ENCODE peak calls at places on chromosomes 13 and 19, in five cellular contexts. One of them, this sample, is unnamed.

GRCh38 chr19:11096210-11096841 is 7.1 kb downstream of the LDLR start:
- DNase-seq in breast epithelium: no peak
- DNase-seq in tibial nerve: no peak
- DNase-seq in adrenal gland: peak; percentile 44
- DNase-seq in K562: no peak
- DNase-seq in this sample: no peak

GRCh38 chr19:55156202-55157063 is 1.1 kb downstream of the TNNI3 start:
- DNase-seq in K562: peak; percentile 97
- DNase-seq in tibial nerve: no peak
- DNase-seq in adrenal gland: no peak
- DNase-seq in breast epithelium: no peak
- DNase-seq in this sample: no peak

GRCh38 chr13:85828094-85828684 is 29.0 kb upstream of the SLITRK6 start:
- DNase-seq in tibial nerve: no peak
- DNase-seq in K562: peak; percentile 2
- DNase-seq in adrenal gland: no peak
- DNase-seq in breast epithelium: no peak
- DNase-seq in this sample: no peak

GRCh38 chr19:7007859-7008258 is 13.4 kb downstream of the MBD3L2B start:
- DNase-seq in adrenal gland: no peak
- DNase-seq in K562: no peak
- DNase-seq in tibial nerve: no peak
- DNase-seq in breast epithelium: no peak
- DNase-seq in this sample: no peak

GRCh38 chr13:42876270-42876714 is 94.9 kb downstream of the FAM216B start:
- DNase-seq in breast epithelium: no peak
- DNase-seq in adrenal gland: no peak
- DNase-seq in K562: no peak
- DNase-seq in tibial nerve: no peak
- DNase-seq in this sample: no peak

GRCh38 chr19:36686365-36687213 is 823 bp upstream of the ZNF567 start:
- DNase-seq in adrenal gland: no peak
- DNase-seq in tibial nerve: no peak
- DNase-seq in breast epithelium: no peak
- DNase-seq in K562: peak; percentile 9
- DNase-seq in this sample: no peak

GRCh38 chr19:1513492-1514294 is 874 bp upstream of the ADAMTSL5 start:
- DNase-seq in adrenal gland: no peak
- DNase-seq in tibial nerve: no peak
- DNase-seq in breast epithelium: no peak
- DNase-seq in K562: peak; percentile 83
- DNase-seq in this sample: peak; percentile 79

GRCh38 chr13:30998548-30999140 is 66.2 kb downstream of the TEX26 start:
- DNase-seq in adrenal gland: no peak
- DNase-seq in K562: no peak
- DNase-seq in tibial nerve: no peak
- DNase-seq in breast epithelium: no peak
- DNase-seq in this sample: no peak

GRCh38 chr13:69579351-69579750 is 528.3 kb upstream of the ATXN8OS start:
- DNase-seq in adrenal gland: no peak
- DNase-seq in K562: no peak
- DNase-seq in tibial nerve: no peak
- DNase-seq in breast epithelium: no peak
- DNase-seq in this sample: no peak

GRCh38 chr13:21047591-21048282 is 13.6 kb downstream of the LATS2 start:
- DNase-seq in breast epithelium: no peak
- DNase-seq in tibial nerve: no peak
- DNase-seq in K562: no peak
- DNase-seq in adrenal gland: no peak
- DNase-seq in this sample: no peak

GRCh38 chr19:42178791-42179500 is 38.5 kb downstream of the DEDD2 start:
- DNase-seq in breast epithelium: no peak
- DNase-seq in tibial nerve: no peak
- DNase-seq in adrenal gland: no peak
- DNase-seq in K562: peak; percentile 60
- DNase-seq in this sample: no peak

GRCh38 chr13:110137677-110138008 is 169.3 kb downstream of the COL4A1 start:
- DNase-seq in K562: peak; percentile 30
- DNase-seq in breast epithelium: no peak
- DNase-seq in tibial nerve: no peak
- DNase-seq in adrenal gland: no peak
- DNase-seq in this sample: no peak

GRCh38 chr19:10192922-10193321 is 1.8 kb downstream of the DNMT1 start:
- DNase-seq in breast epithelium: no peak
- DNase-seq in tibial nerve: no peak
- DNase-seq in K562: no peak
- DNase-seq in adrenal gland: no peak
- DNase-seq in this sample: no peak

GRCh38 chr19:16075430-16076153 is 703 bp upstream of the TPM4 start:
- DNase-seq in K562: no peak
- DNase-seq in adrenal gland: no peak
- DNase-seq in tibial nerve: no peak
- DNase-seq in breast epithelium: no peak
- DNase-seq in this sample: no peak

GRCh38 chr19:52778811-52779210 is 7.8 kb downstream of the ZNF600 start:
- DNase-seq in tibial nerve: no peak
- DNase-seq in breast epithelium: no peak
- DNase-seq in K562: no peak
- DNase-seq in adrenal gland: no peak
- DNase-seq in this sample: no peak

GRCh38 chr13:42354246-42355117 is 82.5 kb downstream of the AKAP11 start:
- DNase-seq in breast epithelium: no peak
- DNase-seq in tibial nerve: no peak
- DNase-seq in adrenal gland: no peak
- DNase-seq in K562: no peak
- DNase-seq in this sample: no peak

GRCh38 chr19:1258707-1259205 is 10.4 kb downstream of the MIDN start:
- DNase-seq in adrenal gland: no peak
- DNase-seq in K562: no peak
- DNase-seq in tibial nerve: no peak
- DNase-seq in breast epithelium: no peak
- DNase-seq in this sample: no peak

GRCh38 chr13:46598140-46598819 is 45.3 kb downstream of the LRCH1 start:
- DNase-seq in breast epithelium: no peak
- DNase-seq in K562: no peak
- DNase-seq in adrenal gland: no peak
- DNase-seq in tibial nerve: no peak
- DNase-seq in this sample: no peak

GRCh38 chr13:95641961-95642621 is 2.4 kb downstream of the DZIP1 start:
- DNase-seq in adrenal gland: peak; percentile 26
- DNase-seq in breast epithelium: no peak
- DNase-seq in K562: no peak
- DNase-seq in tibial nerve: no peak
- DNase-seq in this sample: no peak

GRCh38 chr13:111114362-111115050 is 604 bp upstream of the ARHGEF7 start:
- DNase-seq in breast epithelium: no peak
- DNase-seq in K562: no peak
- DNase-seq in tibial nerve: no peak
- DNase-seq in adrenal gland: peak; percentile 31
- DNase-seq in this sample: no peak

GRCh38 chr19:43618921-43619261 is 538 bp downstream of the ZNF428 start:
- DNase-seq in adrenal gland: no peak
- DNase-seq in breast epithelium: no peak
- DNase-seq in K562: peak; percentile 61
- DNase-seq in tibial nerve: no peak
- DNase-seq in this sample: no peak

GRCh38 chr19:16795731-16796130 is 33.5 kb upstream of the SIN3B start:
- DNase-seq in K562: no peak
- DNase-seq in breast epithelium: no peak
- DNase-seq in adrenal gland: no peak
- DNase-seq in tibial nerve: no peak
- DNase-seq in this sample: no peak

GRCh38 chr13:44825951-44826350 is 163.3 kb downstream of the NUFIP1 start:
- DNase-seq in adrenal gland: no peak
- DNase-seq in breast epithelium: no peak
- DNase-seq in tibial nerve: no peak
- DNase-seq in K562: no peak
- DNase-seq in this sample: no peak

GRCh38 chr13:44819245-44819644 is 170.0 kb downstream of the NUFIP1 start:
- DNase-seq in tibial nerve: no peak
- DNase-seq in K562: no peak
- DNase-seq in breast epithelium: no peak
- DNase-seq in adrenal gland: no peak
- DNase-seq in this sample: peak; percentile 27

GRCh38 chr19:45643927-45644771 is 5.0 kb upstream of the EML2 start:
- DNase-seq in adrenal gland: no peak
- DNase-seq in breast epithelium: no peak
- DNase-seq in K562: no peak
- DNase-seq in tibial nerve: no peak
- DNase-seq in this sample: no peak

GRCh38 chr19:45640849-45641273 is 1.7 kb upstream of the EML2 start:
- DNase-seq in breast epithelium: no peak
- DNase-seq in tibial nerve: no peak
- DNase-seq in adrenal gland: peak; percentile 56
- DNase-seq in K562: peak; percentile 66
- DNase-seq in this sample: no peak

GRCh38 chr19:45641274-45642105 is 2.3 kb upstream of the EML2 start:
- DNase-seq in K562: peak; percentile 94
- DNase-seq in tibial nerve: peak; percentile 57
- DNase-seq in adrenal gland: peak; percentile 88
- DNase-seq in breast epithelium: peak; percentile 87
- DNase-seq in this sample: peak; percentile 83

GRCh38 chr19:45645068-45645630 is 6.0 kb upstream of the EML2 start:
- DNase-seq in adrenal gland: no peak
- DNase-seq in tibial nerve: no peak
- DNase-seq in K562: no peak
- DNase-seq in breast epithelium: no peak
- DNase-seq in this sample: no peak

GRCh38 chr19:45643024-45643926 is 4.1 kb upstream of the EML2 start:
- DNase-seq in breast epithelium: peak; percentile 83
- DNase-seq in adrenal gland: peak; percentile 88
- DNase-seq in K562: peak; percentile 84
- DNase-seq in tibial nerve: peak; percentile 70
- DNase-seq in this sample: peak; percentile 76
- TF ChIP-seq POLR2A in breast epithelium: no peak
- TF ChIP-seq POLR2A in adrenal gland: no peak
- TF ChIP-seq POLR2A in K562: no peak
- TF ChIP-seq POLR2A in tibial nerve: no peak
- TF ChIP-seq POLR2A in this sample: no peak

DNA sequence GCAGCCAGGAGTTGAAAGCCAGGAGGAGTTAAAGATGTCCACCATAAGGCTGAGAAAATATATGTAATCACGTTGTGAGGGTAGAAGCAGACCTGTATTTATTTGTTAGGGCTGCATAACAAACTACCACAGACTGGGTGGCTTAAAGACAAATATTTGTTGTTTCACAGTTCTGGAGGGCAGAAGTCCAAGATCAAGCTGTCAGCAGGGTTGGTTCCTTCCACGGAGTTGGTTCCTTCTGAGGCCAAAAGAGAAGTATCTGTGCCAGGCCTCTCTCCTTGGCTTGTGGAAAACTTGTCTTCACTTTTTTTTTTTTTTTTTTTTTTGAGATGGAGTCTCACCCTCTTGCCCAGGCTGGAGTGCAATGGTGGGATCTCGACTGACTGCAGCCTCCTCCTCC is 73.7 kb upstream of the SLAIN1 start:
- DNase-seq in tibial nerve: no peak
- DNase-seq in adrenal gland: no peak
- DNase-seq in K562: no peak
- DNase-seq in breast epithelium: no peak
- DNase-seq in this sample: no peak
- TF ChIP-seq POLR2A in tibial nerve: no peak
- TF ChIP-seq POLR2A in adrenal gland: no peak
- TF ChIP-seq POLR2A in K562: no peak
- TF ChIP-seq POLR2A in breast epithelium: no peak
- TF ChIP-seq POLR2A in this sample: no peak

GRCh38 chr19:39426170-39426569 is 9.6 kb downstream of the RPS16 start:
- DNase-seq in breast epithelium: no peak
- DNase-seq in K562: no peak
- DNase-seq in adrenal gland: no peak
- DNase-seq in tibial nerve: no peak
- DNase-seq in this sample: no peak

GRCh38 chr19:39427707-39428106 is 8.0 kb downstream of the RPS16 start:
- DNase-seq in tibial nerve: no peak
- DNase-seq in K562: no peak
- DNase-seq in breast epithelium: no peak
- DNase-seq in adrenal gland: no peak
- DNase-seq in this sample: no peak

GRCh38 chr19:39430675-39431593 is 4.8 kb downstream of the RPS16 start:
- DNase-seq in adrenal gland: no peak
- DNase-seq in breast epithelium: no peak
- DNase-seq in K562: peak; percentile 70
- DNase-seq in tibial nerve: no peak
- DNase-seq in this sample: peak; percentile 85

GRCh38 chr19:39425744-39426143 is 10.0 kb downstream of the RPS16 start:
- DNase-seq in breast epithelium: no peak
- DNase-seq in K562: no peak
- DNase-seq in adrenal gland: no peak
- DNase-seq in tibial nerve: no peak
- DNase-seq in this sample: no peak

DNA sequence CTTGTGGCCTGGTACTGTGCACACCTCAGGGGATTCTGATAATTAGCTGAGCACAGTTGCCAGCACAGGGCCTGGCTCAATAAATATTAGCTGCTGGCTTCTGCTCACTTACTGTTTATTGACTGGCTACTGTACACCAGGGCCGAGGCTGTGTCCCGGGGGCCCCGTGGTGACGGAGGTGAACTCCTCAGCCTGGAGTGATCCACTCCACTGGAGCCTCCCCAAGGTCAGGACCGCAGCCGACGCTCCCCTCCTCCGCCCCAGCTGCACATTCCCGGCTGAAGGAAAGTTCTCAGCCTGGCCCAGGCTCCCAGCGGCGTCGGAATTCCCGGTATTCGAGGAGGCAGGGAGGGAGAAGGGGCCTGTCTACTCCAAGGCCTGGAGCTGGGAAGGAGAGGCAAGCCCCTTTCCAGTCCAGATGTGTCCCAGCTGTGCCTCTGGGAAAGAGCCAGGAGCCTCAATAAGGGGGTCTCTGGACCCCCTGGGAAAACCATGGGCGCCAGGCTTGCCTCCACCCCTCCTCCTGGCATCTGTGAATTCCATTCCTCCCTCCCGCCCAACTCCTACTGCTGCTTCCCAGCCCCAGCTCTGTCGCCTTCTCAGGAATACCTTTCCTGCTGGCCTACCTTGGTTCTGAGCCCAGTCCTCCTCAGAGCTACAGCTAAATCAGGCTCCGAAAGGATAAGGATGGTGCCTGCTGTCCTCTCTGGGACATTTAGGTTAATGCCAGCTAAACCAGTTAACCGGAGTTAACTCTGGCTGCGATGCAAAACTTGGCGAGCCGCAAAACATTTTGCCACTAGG is 7.2 kb downstream of the RPS16 start:
- DNase-seq in K562: no peak
- DNase-seq in adrenal gland: no peak
- DNase-seq in breast epithelium: no peak
- DNase-seq in tibial nerve: peak; percentile 46
- DNase-seq in this sample: peak; percentile 79
- TF ChIP-seq POLR2A in K562: no peak
- TF ChIP-seq POLR2A in adrenal gland: no peak
- TF ChIP-seq POLR2A in breast epithelium: no peak
- TF ChIP-seq POLR2A in tibial nerve: no peak
- TF ChIP-seq POLR2A in this sample: no peak

DNA sequence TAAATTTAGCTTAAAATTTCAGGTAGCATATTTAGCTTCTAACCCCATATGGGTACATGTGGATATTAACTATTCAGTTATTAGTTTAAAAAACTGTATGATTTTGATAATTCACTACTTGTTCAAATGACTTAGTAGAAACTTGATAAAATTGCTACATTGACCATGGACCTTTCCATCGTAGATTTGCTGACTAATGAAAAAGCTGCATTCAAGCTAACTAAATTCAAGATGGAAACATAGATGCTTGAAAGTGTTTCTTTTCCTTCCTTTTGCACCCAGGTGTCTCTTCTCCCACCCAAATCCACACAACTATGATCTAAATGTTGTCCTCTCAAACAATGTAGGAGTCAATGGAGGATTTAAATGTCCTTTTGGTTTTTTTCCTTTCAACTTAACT is 439.2 kb downstream of the TBC1D4 start:
- DNase-seq in K562: no peak
- DNase-seq in adrenal gland: no peak
- DNase-seq in tibial nerve: no peak
- DNase-seq in breast epithelium: no peak
- DNase-seq in this sample: no peak
- TF ChIP-seq POLR2A in K562: no peak
- TF ChIP-seq POLR2A in adrenal gland: no peak
- TF ChIP-seq POLR2A in tibial nerve: no peak
- TF ChIP-seq POLR2A in breast epithelium: no peak
- TF ChIP-seq POLR2A in this sample: no peak

This sample was measured in H54.